ENCODE peak calls at places on chromosome 2, in five cellular contexts. L, I, P, C and F are unnamed samples.
A peak's percentile ranks its signal among the peaks of the same experiment; 100 is the strongest.

GRCh38 chr2:100821255-100821912 is 1.4 kb downstream of the NPAS2 start:
- DNase-seq in L (no peak), C (no peak), I (no peak), P (peak; percentile 29), F (no peak)

GRCh38 chr2:70647873-70648481 is 94.4 kb upstream of the TGFA start:
- DNase-seq in P (peak; percentile 81), L (peak; percentile 79), C (no peak), I (peak; percentile 47), F (no peak)

GRCh38 chr2:127175821-127176354 is 44.2 kb downstream of the CYP27C1 start:
- DNase-seq in P (no peak), L (no peak), I (no peak), C (no peak), F (peak; percentile 75)

GRCh38 chr2:103788875-103789715 is 1027.3 kb downstream of the TMEM182 start:
- DNase-seq in I (no peak), C (no peak), P (peak; percentile 85), L (peak; percentile 61), F (no peak)

GRCh38 chr2:18378020-18378653 is 182.3 kb downstream of the RDH14 start:
- DNase-seq in C (no peak), L (peak; percentile 48), I (no peak), P (peak; percentile 78), F (no peak)

GRCh38 chr2:83953661-83954060 is 505.4 kb downstream of the SUCLG1 start:
- DNase-seq in C (no peak), L (no peak), I (no peak), P (no peak), F (no peak)

GRCh38 chr2:74554821-74555531 is 456 bp downstream of the DOK1 start:
- DNase-seq in P (peak; percentile 79), L (peak; percentile 61), C (peak; percentile 93), I (peak; percentile 43), F (no peak)

GRCh38 chr2:128557069-128557468 is 238.4 kb upstream of the HS6ST1 start:
- DNase-seq in P (no peak), C (no peak), L (no peak), I (no peak), F (no peak)

GRCh38 chr2:9336209-9336533 is 87.2 kb downstream of the ITGB1BP1 start:
- DNase-seq in L (no peak), C (no peak), I (no peak), P (no peak), F (no peak)

GRCh38 chr2:128720440-128721022 is 401.9 kb upstream of the HS6ST1 start:
- DNase-seq in I (no peak), C (no peak), P (no peak), L (no peak), F (no peak)

GRCh38 chr2:138752231-138752956 is 27.8 kb downstream of the NXPH2 start:
- DNase-seq in P (no peak), L (no peak), C (no peak), I (no peak), F (no peak)

GRCh38 chr2:129754831-129755230 is 224.6 kb upstream of the RAB6C start:
- DNase-seq in I (no peak), L (no peak), P (no peak), C (no peak), F (no peak)

GRCh38 chr2:172087191-172087779 is 2.0 kb downstream of the DLX1 start:
- DNase-seq in C (no peak), P (no peak), L (no peak), I (no peak), F (no peak)

GRCh38 chr2:239278941-239279365 is 121.9 kb downstream of the HDAC4 start:
- DNase-seq in P (no peak), I (no peak), L (peak; percentile 20), C (no peak), F (no peak)

GRCh38 chr2:102245266-102246151 is 58.7 kb downstream of the IL1RL2 start:
- DNase-seq in I (peak; percentile 66), L (no peak), P (no peak), C (peak; percentile 56), F (peak; percentile 46)

GRCh38 chr2:22124003-22124402 is 1000.2 kb downstream of the TDRD15 start:
- DNase-seq in C (no peak), I (no peak), L (no peak), P (no peak), F (no peak)

GRCh38 chr2:218745559-218746469 is 35.2 kb downstream of the TTLL4 start:
- DNase-seq in L (peak; percentile 67), I (no peak), P (no peak), C (no peak), F (peak; percentile 90)

GRCh38 chr2:57278451-57278850 is 768.2 kb upstream of the VRK2 start:
- DNase-seq in I (no peak), L (no peak), P (no peak), C (no peak), F (no peak)

GRCh38 chr2:184370954-184371353 is 227.4 kb upstream of the ZNF804A start:
- DNase-seq in C (no peak), P (no peak), I (no peak), L (no peak), F (no peak)

GRCh38 chr2:159157361-159158045 is 129.0 kb downstream of the WDSUB1 start:
- DNase-seq in C (no peak), I (no peak), P (no peak), L (no peak), F (no peak)

GRCh38 chr2:217838409-217838831 is 164.4 kb downstream of the TNS1 start:
- DNase-seq in C (no peak), L (no peak), P (peak; percentile 18), I (no peak), F (no peak)

GRCh38 chr2:70010222-70011111 is 49.0 kb upstream of the ASPRV1 start:
- DNase-seq in C (no peak), L (peak; percentile 34), I (no peak), P (no peak), F (no peak)

GRCh38 chr2:46249654-46250053 is 47.6 kb upstream of the EPAS1 start:
- DNase-seq in I (no peak), L (no peak), C (no peak), P (no peak), F (no peak)

GRCh38 chr2:138964413-138964812 is 184.2 kb upstream of the NXPH2 start:
- DNase-seq in I (no peak), L (no peak), P (no peak), C (no peak), F (no peak)

GRCh38 chr2:130916438-130916705 is 79.7 kb downstream of the ARHGEF4 start:
- DNase-seq in L (no peak), C (no peak), I (no peak), P (no peak), F (no peak)

GRCh38 chr2:19569300-19569791 is 210.9 kb upstream of the OSR1 start:
- DNase-seq in L (no peak), I (no peak), C (no peak), P (peak; percentile 43), F (no peak)

DNA sequence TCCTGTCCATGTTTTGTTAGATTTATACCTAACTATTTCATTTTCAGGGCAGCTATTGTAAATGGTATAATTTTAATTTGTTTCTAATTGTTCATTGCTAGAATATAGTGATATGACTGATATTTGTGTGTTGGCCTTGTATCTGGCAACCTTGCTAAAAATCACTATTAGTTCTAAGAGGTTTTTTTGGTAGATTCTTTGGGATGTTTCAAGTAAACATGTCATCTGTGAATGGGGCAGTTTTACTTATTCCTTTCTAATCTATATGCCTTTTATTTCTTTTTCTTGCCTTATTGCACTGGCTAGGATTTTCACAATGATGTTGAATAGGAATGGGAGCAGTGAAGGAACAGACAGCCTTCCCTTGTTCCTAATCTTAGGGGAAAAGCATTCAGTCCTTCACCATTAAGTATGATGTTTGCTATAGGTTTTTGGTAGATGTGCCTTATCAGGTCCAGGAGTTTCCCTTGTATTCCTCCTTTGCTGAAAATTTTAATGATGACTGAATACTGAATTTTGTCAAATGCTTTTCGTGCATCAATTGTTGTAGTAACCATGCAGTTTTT is 41.7 kb downstream of the SNORC start:
- DNase-seq in P (no peak), I (no peak), C (no peak), L (no peak), F (no peak)
- H3K27me3 ChIP-seq in P (peaks cover 8% of the 10 kb centered on the region), I (no peaks in the 10 kb centered on the region), C (peaks cover 33% of the 10 kb centered on the region), L (no peaks in the 10 kb centered on the region), F (no peaks in the 10 kb centered on the region)

GRCh38 chr2:197804049-197804757 is at the start of gene PLCL1:
- DNase-seq in C (peak; percentile 96), L (peak; percentile 93), P (peak; percentile 97), I (peak; percentile 92), F (peak; percentile 93)
- TF ChIP-seq CTCF in C (no peak), L (no peak), P (no peak), I (peak; percentile 6), F (peak; percentile 35)

GRCh38 chr2:237390235-237390634 is 23.7 kb downstream of the COL6A3 start:
- DNase-seq in I (no peak), P (no peak), C (no peak), L (no peak), F (no peak)

GRCh38 chr2:237391140-237391539 is 22.8 kb downstream of the COL6A3 start:
- DNase-seq in C (no peak), I (no peak), L (no peak), P (no peak), F (no peak)

GRCh38 chr2:237384672-237385020 is 29.3 kb downstream of the COL6A3 start:
- DNase-seq in C (no peak), P (no peak), I (no peak), L (no peak), F (no peak)

GRCh38 chr2:237389831-237390230 is 24.1 kb downstream of the COL6A3 start:
- DNase-seq in P (no peak), C (no peak), L (no peak), I (no peak), F (no peak)

GRCh38 chr2:237388036-237388435 is 25.9 kb downstream of the COL6A3 start:
- DNase-seq in I (no peak), L (no peak), C (no peak), P (no peak), F (no peak)
- H3K4me1 ChIP-seq in I (no peaks in the 10 kb centered on the region), L (no peaks in the 10 kb centered on the region), C (no peaks in the 10 kb centered on the region), P (no peaks in the 10 kb centered on the region), F (no peaks in the 10 kb centered on the region)

GRCh38 chr2:231036578-231037106 is 681 bp upstream of the C2orf72 start:
- DNase-seq in C (no peak), I (no peak), P (no peak), L (no peak), F (no peak)

GRCh38 chr2:231039294-231039664 is 2.0 kb downstream of the C2orf72 start:
- DNase-seq in I (no peak), P (no peak), C (no peak), L (no peak), F (no peak)

GRCh38 chr2:231038483-231039293 is 1.4 kb downstream of the C2orf72 start:
- DNase-seq in I (no peak), C (no peak), L (no peak), P (peak; percentile 28), F (no peak)

GRCh38 chr2:231037202-231037730 is at the start of gene C2orf72:
- DNase-seq in L (no peak), C (no peak), I (no peak), P (peak; percentile 64), F (no peak)

DNA sequence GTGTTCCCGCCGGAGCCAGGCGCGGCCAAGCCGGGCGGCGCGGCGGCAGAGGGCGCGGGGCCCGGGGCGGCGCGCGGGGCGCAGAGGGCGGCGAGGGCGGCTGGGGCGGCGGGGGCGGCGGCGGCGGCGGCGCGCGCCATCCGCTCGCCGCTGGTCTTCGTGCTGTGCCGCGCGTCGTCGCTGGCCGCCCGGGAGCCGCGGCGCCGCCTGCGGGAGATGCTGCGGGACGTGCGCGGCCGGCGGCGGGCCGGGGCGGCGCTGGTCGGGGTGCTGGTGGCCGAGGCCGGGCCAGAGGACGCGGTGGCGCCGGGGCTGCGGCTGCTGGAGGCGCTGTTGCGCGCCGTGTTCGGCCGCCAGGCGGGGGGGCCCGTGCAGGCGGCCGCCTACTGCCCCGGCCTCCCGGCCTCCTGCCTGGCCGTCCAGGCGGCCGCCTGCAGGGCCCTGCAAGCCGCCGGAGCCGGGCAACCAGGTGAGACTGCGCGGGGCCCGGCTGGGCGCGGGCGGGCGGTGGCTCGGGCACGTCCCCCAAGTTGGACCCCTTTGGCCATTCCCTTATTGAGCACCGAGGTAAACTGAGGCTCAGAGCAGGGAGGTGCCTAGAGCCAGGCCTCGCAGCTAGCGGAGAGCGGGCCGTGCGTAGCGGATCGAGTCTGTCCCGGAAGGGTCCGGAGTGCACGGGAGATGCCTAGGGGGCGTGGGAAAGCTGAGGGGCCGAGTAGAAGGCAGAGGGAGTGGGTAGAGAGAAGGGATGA is 584 bp downstream of the C2orf72 start:
- DNase-seq in P (peak; percentile 77), L (no peak), I (no peak), C (no peak), F (no peak)
- H3K27me3 ChIP-seq in P (peaks cover 87% of the 10 kb centered on the region), L (peaks cover 26% of the 10 kb centered on the region), I (peaks cover 58% of the 10 kb centered on the region), C (peaks cover 92% of the 10 kb centered on the region), F (peaks cover 5% of the 10 kb centered on the region)